ENCODE peak calls at places on chromosome X, in six cellular contexts. B is SK-N-SH, D is HepG2, R is GM12891, N is GM12878, L is K562. J is an unnamed sample.

GRCh38 chrX:118026631-118027030 is 90.0 kb downstream of the KLHL13 start:
- DNase-seq in B (no peak), D (no peak), R (no peak), N (no peak), L (no peak), J (no peak)

GRCh38 chrX:43899878-43900815 is 17.9 kb upstream of the MAOB start:
- DNase-seq in B (no peak), D (no peak), R (no peak), N (no peak), L (no peak), J (no peak)

GRCh38 chrX:7109838-7110793 is 37.4 kb upstream of the STS start:
- DNase-seq in B (peak; percentile 20), D (no peak), R (no peak), N (peak; percentile 68), L (no peak), J (no peak)

GRCh38 chrX:71998836-71999509 is 88.3 kb downstream of the NHSL2 start:
- DNase-seq in B (peak; percentile 76), D (peak; percentile 12), R (no peak), N (no peak), L (peak; percentile 45), J (peak; percentile 20)

GRCh38 chrX:119181491-119181890 is 53.9 kb upstream of the KIAA1210 start:
- DNase-seq in B (no peak), D (peak; percentile 12), R (no peak), N (no peak), L (no peak), J (no peak)

GRCh38 chrX:47579537-47579936 is 2.7 kb upstream of the TIMP1 start:
- DNase-seq in B (no peak), D (no peak), R (no peak), N (no peak), L (no peak), J (no peak)

GRCh38 chrX:53511302-53511701 is 77.1 kb upstream of the HSD17B10 start:
- DNase-seq in B (no peak), D (no peak), R (no peak), N (no peak), L (no peak), J (no peak)

GRCh38 chrX:42432552-42432951 is 345.4 kb downstream of the PPP1R2C start:
- DNase-seq in B (no peak), D (peak; percentile 43), R (no peak), N (no peak), L (no peak), J (no peak)

GRCh38 chrX:106902684-106903083 is 457 bp downstream of the RIPPLY1 start:
- DNase-seq in B (no peak), D (peak; percentile 73), R (no peak), N (no peak), L (no peak), J (no peak)

GRCh38 chrX:42952621-42953020 is 174.7 kb upstream of the PPP1R2C start:
- DNase-seq in B (no peak), D (no peak), R (no peak), N (no peak), L (no peak), J (no peak)

GRCh38 chrX:72316408-72317079 is 10.8 kb upstream of the CITED1 start:
- DNase-seq in B (no peak), D (no peak), R (no peak), N (no peak), L (no peak), J (no peak)

GRCh38 chrX:119417842-119418241 is 18.7 kb downstream of the SLC25A43 start:
- DNase-seq in B (no peak), D (peak; percentile 21), R (no peak), N (no peak), L (peak; percentile 26), J (no peak)

GRCh38 chrX:71912156-71912555 is 1.5 kb downstream of the NHSL2 start:
- DNase-seq in B (no peak), D (no peak), R (no peak), N (no peak), L (no peak), J (no peak)

GRCh38 chrX:112844250-112844649 is 3.6 kb upstream of the AMOT start:
- DNase-seq in B (no peak), D (no peak), R (no peak), N (no peak), L (no peak), J (no peak)

GRCh38 chrX:97898798-97899197 is 1015.1 kb downstream of the RPA4 start:
- DNase-seq in B (no peak), D (no peak), R (no peak), N (no peak), L (no peak), J (no peak)

GRCh38 chrX:71366674-71367256 is 608 bp downstream of the TAF1 start:
- DNase-seq in B (peak; percentile 44), D (no peak), R (no peak), N (no peak), L (peak; percentile 26), J (peak; percentile 19)

GRCh38 chrX:9379697-9380551 is 84.9 kb upstream of the TBL1X start:
- DNase-seq in B (no peak), D (peak; percentile 16), R (no peak), N (no peak), L (no peak), J (no peak)

GRCh38 chrX:43845776-43846175 is 36.5 kb downstream of the MAOB start:
- DNase-seq in B (no peak), D (peak; percentile 29), R (no peak), N (no peak), L (no peak), J (no peak)

GRCh38 chrX:17591741-17592110 is 145.6 kb upstream of the SCML1 start:
- DNase-seq in B (no peak), D (no peak), R (no peak), N (no peak), L (no peak), J (no peak)

GRCh38 chrX:44876076-44876475 is 3.1 kb downstream of the KDM6A start:
- DNase-seq in B (no peak), D (no peak), R (no peak), N (no peak), L (no peak), J (no peak)

GRCh38 chrX:115177941-115178340 is 11.3 kb upstream of the RBMXL3 start:
- DNase-seq in B (no peak), D (no peak), R (no peak), N (no peak), L (no peak), J (no peak)

GRCh38 chrX:106208154-106208553 is 40.0 kb downstream of the PWWP3B start:
- DNase-seq in B (no peak), D (no peak), R (no peak), N (no peak), L (no peak), J (no peak)

DNA sequence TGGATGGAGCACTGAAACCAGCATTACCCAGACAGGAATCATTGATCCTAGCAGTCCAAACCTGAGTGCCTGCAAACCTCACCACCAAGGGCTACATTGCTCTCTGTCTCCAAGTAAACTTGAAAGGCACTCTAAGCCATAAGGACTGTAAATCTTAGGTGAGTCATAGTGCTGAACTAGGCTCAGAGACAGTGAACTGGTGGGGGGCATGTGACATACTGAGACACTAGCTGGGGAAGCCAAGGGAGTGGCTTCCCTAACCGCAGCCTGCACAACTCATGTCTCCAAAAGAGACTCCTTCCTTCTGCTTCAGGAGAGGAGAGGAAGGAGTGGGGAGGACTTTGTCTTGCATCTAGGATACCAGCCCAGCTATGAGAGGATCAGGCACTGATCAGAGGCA is 235.5 kb upstream of the ACTRT1 start:
- DNase-seq in B (no peak), D (no peak), R (no peak), N (no peak), L (no peak), J (no peak)
- TF ChIP-seq TAF1 in B (no peak), D (no peak), R (no peak), N (no peak), L (no peak), J (no peak)

GRCh38 chrX:31371956-31372355 is 300.1 kb upstream of the FTHL17 start:
- DNase-seq in B (no peak), D (no peak), R (no peak), N (no peak), L (peak; percentile 13), J (no peak)

GRCh38 chrX:31374786-31375185 is 302.9 kb upstream of the FTHL17 start:
- DNase-seq in B (no peak), D (no peak), R (no peak), N (no peak), L (no peak), J (no peak)

GRCh38 chrX:31376408-31376807 is 304.6 kb upstream of the FTHL17 start:
- DNase-seq in B (no peak), D (no peak), R (no peak), N (no peak), L (no peak), J (no peak)
- TF ChIP-seq POLR2AphosphoS5 in B (no peak), D (no peak), R (no peak), N (no peak), L (no peak), J (no peak)

GRCh38 chrX:153922932-153923857 is 2.9 kb downstream of the ARHGAP4 start:
- DNase-seq in B (peak; percentile 90), D (no peak), R (no peak), N (no peak), L (no peak), J (no peak)

GRCh38 chrX:153922286-153922573 is 3.8 kb downstream of the ARHGAP4 start:
- DNase-seq in B (no peak), D (no peak), R (no peak), N (no peak), L (no peak), J (no peak)

GRCh38 chrX:153925739-153926593 is at the start of gene ARHGAP4:
- DNase-seq in B (no peak), D (no peak), R (no peak), N (no peak), L (peak; percentile 72), J (no peak)

GRCh38 chrX:153925387-153925738 is 701 bp downstream of the ARHGAP4 start:
- DNase-seq in B (no peak), D (no peak), R (no peak), N (peak; percentile 51), L (no peak), J (no peak)

GRCh38 chrX:153924149-153924861 is 1.8 kb downstream of the ARHGAP4 start:
- DNase-seq in B (no peak), D (peak; percentile 58), R (no peak), N (no peak), L (peak; percentile 41), J (no peak)
- TF ChIP-seq TAF1 in B (no peak), D (no peak), R (no peak), N (no peak), L (no peak), J (no peak)

DNA sequence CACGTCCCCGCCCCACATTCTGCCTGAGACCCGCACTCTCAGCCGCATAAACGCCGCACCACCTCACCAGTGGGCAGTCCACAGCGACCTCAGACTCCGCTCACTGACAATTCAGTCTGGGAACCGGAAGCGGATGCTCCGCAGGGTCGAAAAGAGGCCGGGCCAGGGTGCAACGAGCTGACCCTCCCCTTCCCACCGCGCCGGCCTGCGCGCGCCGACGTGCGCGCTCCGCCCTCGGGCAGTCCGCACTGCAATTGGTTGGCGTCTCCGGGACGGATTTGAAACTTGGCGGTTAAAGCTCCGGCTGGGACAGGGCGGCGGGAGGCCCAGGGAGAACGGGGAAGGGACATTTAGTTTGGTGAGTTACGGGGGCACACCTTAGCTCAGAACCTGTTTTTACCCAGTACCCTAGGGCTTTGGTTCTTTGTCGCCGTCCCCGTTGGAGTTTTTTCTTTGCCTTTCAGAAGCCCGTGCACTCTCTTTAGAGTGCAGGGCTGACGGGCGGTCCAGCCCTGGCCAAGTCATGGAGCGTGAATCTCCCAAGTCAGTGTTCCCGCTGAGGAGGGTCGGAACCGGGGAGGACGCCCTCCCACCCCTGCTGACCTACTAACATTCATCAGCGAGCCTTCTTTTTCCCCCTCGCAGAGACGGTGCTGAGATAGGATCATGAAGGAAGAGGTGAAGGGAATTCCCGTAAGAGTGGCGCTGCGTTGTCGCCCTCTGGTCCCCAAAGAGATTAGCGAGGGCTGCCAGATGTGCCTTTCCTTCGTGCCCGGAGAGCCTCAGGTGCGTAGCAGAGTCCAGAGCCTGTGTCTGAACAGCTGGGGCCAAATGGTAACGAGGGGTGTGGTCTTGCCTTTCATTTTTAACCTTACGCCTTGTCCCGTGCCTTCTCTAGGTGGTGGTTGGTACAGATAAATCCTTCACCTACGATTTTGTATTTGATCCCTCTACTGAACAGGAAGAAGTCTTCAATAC is at the start of the genes KIF4A and PDZD11:
- DNase-seq in B (peak; percentile 92), D (peak; percentile 72), R (peak; percentile 78), N (peak; percentile 54), L (peak; percentile 95), J (peak; percentile 81)
- TF ChIP-seq POLR2AphosphoS5 in B (peak; percentile 85), D (peak; percentile 78), R (peak; percentile 67), N (peak; percentile 80), L (peak; percentile 76), J (peak; percentile 73)